ENCODE peak calls at places on chromosomes 7 and 10, in five cellular contexts. V is breast epithelium; Y is A673; J is CD8-positive, alpha-beta T cell; N is PC-3. U is an unnamed sample. For H3K36me3, the result is how much of the 10 kb centered on the place peaks cover.

GRCh38 chr10:92027141-92027540 is 103.6 kb downstream of the BTAF1 start:
- DNase-seq in Y (no peak), N (peak), J (no peak), V (no peak), U (no peak)

GRCh38 chr7:17408904-17409290 is 110.4 kb downstream of the AHR start:
- DNase-seq in N (peak), V (no peak), Y (no peak), J (no peak), U (no peak)

GRCh38 chr10:64762861-64763260 is 1241.7 kb downstream of the REEP3 start:
- DNase-seq in Y (no peak), N (no peak), V (no peak), J (no peak), U (no peak)

GRCh38 chr10:77715081-77715480 is 77.5 kb upstream of the KCNMA1 start:
- DNase-seq in Y (no peak), V (no peak), J (no peak), N (peak), U (no peak)

GRCh38 chr10:52729259-52730104 is 43.1 kb downstream of the MBL2 start:
- DNase-seq in V (no peak), J (no peak), N (peak), Y (peak), U (no peak)

GRCh38 chr10:11707936-11708335 is 34.2 kb upstream of the ECHDC3 start:
- DNase-seq in N (no peak), Y (no peak), V (no peak), J (no peak), U (no peak)

GRCh38 chr7:19919156-19920085 is 146.0 kb upstream of the TMEM196 start:
- DNase-seq in Y (peak), J (no peak), V (no peak), N (no peak), U (no peak)

GRCh38 chr7:142177869-142178268 is 66.4 kb downstream of the MGAM2 start:
- DNase-seq in J (no peak), Y (peak), N (no peak), V (no peak), U (no peak)

GRCh38 chr7:47416454-47417121 is 165.3 kb downstream of the TNS3 start:
- DNase-seq in J (no peak), N (peak), Y (no peak), V (no peak), U (no peak)

GRCh38 chr7:47420117-47420780 is 161.7 kb downstream of the TNS3 start:
- DNase-seq in J (no peak), Y (no peak), V (no peak), N (no peak), U (no peak)

GRCh38 chr7:47415289-47416212 is 166.4 kb downstream of the TNS3 start:
- DNase-seq in J (no peak), N (no peak), V (no peak), Y (no peak), U (no peak)

GRCh38 chr7:47417122-47417480 is 164.8 kb downstream of the TNS3 start:
- DNase-seq in V (no peak), J (no peak), Y (no peak), N (no peak), U (no peak)

GRCh38 chr7:47418910-47419309 is 163.0 kb downstream of the TNS3 start:
- DNase-seq in Y (no peak), V (no peak), N (no peak), J (no peak), U (no peak)
- H3K27ac ChIP-seq in Y (no peak), V (no peak), N (no peak), J (no peak), U (no peak)

GRCh38 chr7:112500619-112501018 is 19.8 kb downstream of the LSMEM1 start:
- DNase-seq in V (no peak), J (no peak), Y (peak), N (peak), U (no peak)
- TF ChIP-seq CTCF in V (no peak), J (no peak), Y (peak), N (peak), U (no peak)

GRCh38 chr7:27109533-27110162 is 7.2 kb upstream of the HOXA2 start:
- DNase-seq in N (no peak), Y (no peak), J (no peak), V (no peak), U (peak)

GRCh38 chr7:27111753-27112277 is 9.3 kb upstream of the HOXA2 start:
- DNase-seq in N (no peak), Y (no peak), J (no peak), V (no peak), U (no peak)

GRCh38 chr7:27112361-27112760 is 9.9 kb upstream of the HOXA2 start:
- DNase-seq in Y (no peak), V (no peak), J (no peak), N (peak), U (no peak)

GRCh38 chr7:27110163-27110976 is 7.9 kb upstream of the HOXA2 start:
- DNase-seq in J (no peak), N (peak), Y (no peak), V (no peak), U (peak)

GRCh38 chr7:27110977-27111752 is 8.7 kb upstream of the HOXA2 start:
- DNase-seq in V (no peak), J (no peak), N (peak), Y (no peak), U (no peak)
- H3K36me3 ChIP-seq in V (under half), J (under half), N (under half), Y (under half), U (under half)

DNA sequence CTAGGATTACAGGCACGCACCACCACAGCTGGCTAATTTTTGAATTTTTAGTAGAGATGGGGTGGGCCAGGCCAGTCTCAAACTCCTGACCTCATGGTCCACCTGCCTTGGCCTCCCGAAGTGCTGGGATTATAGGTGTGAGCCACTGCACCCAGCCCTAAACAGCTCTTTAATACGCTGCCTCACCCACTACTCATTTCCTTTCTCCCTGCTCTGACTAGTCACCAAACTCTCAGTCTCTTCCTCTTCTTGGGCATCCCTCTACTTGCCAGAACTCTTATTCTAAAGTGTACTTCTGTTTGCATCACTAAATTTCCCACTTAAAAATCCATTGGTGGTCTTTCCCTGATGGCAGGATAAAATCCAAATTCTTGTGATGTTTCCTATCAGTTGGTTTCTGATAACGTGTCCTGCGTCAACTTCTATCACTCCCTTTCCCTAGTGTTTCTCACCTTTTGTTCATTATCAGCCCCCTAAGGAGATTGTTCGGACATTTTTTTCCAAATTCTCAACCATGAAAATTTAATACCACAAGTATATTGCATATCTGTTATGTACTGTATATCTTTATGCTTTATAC is 124.7 kb downstream of the CUBN start:
- DNase-seq in N (no peak), V (no peak), Y (no peak), J (no peak), U (no peak)
- H3K27ac ChIP-seq in N (no peak), V (no peak), Y (no peak), J (no peak), U (no peak)

GRCh38 chr10:119526606-119527592 is 15.6 kb downstream of the RGS10 start:
- DNase-seq in J (no peak), Y (peak), N (no peak), V (no peak), U (no peak)
- TF ChIP-seq CTCF in J (no peak), Y (peak), N (peak), V (no peak), U (no peak)

DNA sequence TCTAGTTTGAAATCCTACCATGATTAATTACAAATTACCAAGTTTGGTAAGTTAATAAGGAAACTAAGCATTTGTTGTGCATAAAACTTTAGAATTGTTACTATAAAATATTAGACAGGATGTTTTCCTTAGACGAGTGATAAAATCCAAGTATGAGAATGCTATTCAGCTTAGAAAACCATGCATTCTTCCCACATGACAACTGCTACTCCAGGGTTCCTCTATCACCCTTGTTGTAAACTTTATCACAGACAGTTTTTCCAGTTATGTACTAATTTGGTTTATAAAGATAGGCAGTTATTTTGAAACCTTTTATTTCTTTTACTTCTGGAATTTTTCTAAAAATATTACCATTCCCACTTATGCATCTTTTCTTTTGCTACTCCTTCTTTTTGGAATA is 52.0 kb downstream of the SIRT1 start:
- DNase-seq in J (no peak), N (no peak), V (no peak), Y (no peak), U (no peak)
- H3K36me3 ChIP-seq in J (under half), N (half or more), V (under half), Y (under half), U (under half)

U was measured in right atrium auricular region.